ENCODE peak calls at places on chromosomes 1 and 21, in five cellular contexts. G is breast epithelium, Q is IMR-90, U is heart left ventricle, B is K562. A is an unnamed sample.

GRCh38 chr1:190436615-190437014 is 41.0 kb downstream of the BRINP3 start:
- DNase-seq in U (no peak), Q (peak; percentile 63), B (no peak), G (no peak), A (no peak)

GRCh38 chr1:30043256-30043655 is 680.1 kb downstream of the MATN1 start:
- DNase-seq in U (no peak), B (no peak), G (no peak), Q (no peak), A (peak; percentile 65)

GRCh38 chr21:19941626-19942025 is 1056.6 kb upstream of the NCAM2 start:
- DNase-seq in U (no peak), G (no peak), B (no peak), Q (no peak), A (no peak)

GRCh38 chr1:16718908-16719533 is 21.3 kb upstream of the RNU1-4 start:
- DNase-seq in G (no peak), Q (no peak), B (peak; percentile 24), U (peak; percentile 73), A (no peak)

GRCh38 chr21:38400195-38400695 is 98.0 kb downstream of the ERG start:
- DNase-seq in Q (no peak), B (no peak), U (no peak), G (no peak), A (no peak)

GRCh38 chr1:16367968-16368910 is 1.2 kb downstream of the SZRD1 start:
- DNase-seq in Q (peak; percentile 60), U (no peak), B (peak; percentile 19), G (no peak), A (no peak)

GRCh38 chr21:29343517-29343916 is 44.8 kb downstream of the BACH1 start:
- DNase-seq in G (no peak), Q (peak; percentile 94), B (no peak), U (no peak), A (no peak)

GRCh38 chr1:109425391-109425790 is 857 bp downstream of the PSMA5 start:
- DNase-seq in Q (peak; percentile 38), B (no peak), G (no peak), U (no peak), A (no peak)

GRCh38 chr1:92459871-92460320 is 26.8 kb downstream of the GFI1 start:
- DNase-seq in G (no peak), U (no peak), Q (no peak), B (no peak), A (no peak)

GRCh38 chr1:148264374-148265276 is 112.5 kb upstream of the NBPF11 start:
- DNase-seq in B (peak; percentile 74), U (no peak), Q (peak; percentile 71), G (no peak), A (no peak)

GRCh38 chr1:10664251-10664650 is 132.2 kb downstream of the CASZ1 start:
- DNase-seq in G (no peak), Q (no peak), U (no peak), B (no peak), A (no peak)

GRCh38 chr1:62038594-62039284 is 155.9 kb upstream of the L1TD1 start:
- DNase-seq in Q (no peak), G (no peak), U (no peak), B (peak; percentile 18), A (no peak)

GRCh38 chr1:172360511-172360910 is 60.0 kb upstream of the C1orf105 start:
- DNase-seq in G (no peak), B (no peak), Q (no peak), U (no peak), A (no peak)

GRCh38 chr1:40773748-40774265 is 9.8 kb upstream of the KCNQ4 start:
- DNase-seq in Q (no peak), B (no peak), G (no peak), U (no peak), A (no peak)

GRCh38 chr1:206864939-206865671 is at the start of gene IL20:
- DNase-seq in B (peak; percentile 91), U (peak; percentile 84), Q (peak; percentile 80), G (peak; percentile 86), A (peak; percentile 78)

GRCh38 chr1:5743435-5744095 is 248.7 kb downstream of the NPHP4 start:
- DNase-seq in U (peak; percentile 30), G (no peak), B (no peak), Q (no peak), A (no peak)

GRCh38 chr1:66867501-66867900 is 57.2 kb downstream of the DNAI4 start:
- DNase-seq in Q (no peak), B (no peak), U (no peak), G (no peak), A (no peak)

GRCh38 chr1:8421721-8422120 is 103.8 kb downstream of the SLC45A1 start:
- DNase-seq in B (no peak), G (no peak), Q (peak; percentile 42), U (no peak), A (peak; percentile 76)

GRCh38 chr1:242454262-242455051 is 70.0 kb downstream of the PLD5 start:
- DNase-seq in Q (peak; percentile 7), G (no peak), B (peak; percentile 45), U (no peak), A (no peak)

GRCh38 chr1:3780901-3781300 is 8.4 kb downstream of the SMIM1 start:
- DNase-seq in G (peak; percentile 61), B (no peak), Q (no peak), U (no peak), A (no peak)

GRCh38 chr1:17239420-17239819 is 9.5 kb upstream of the PADI3 start:
- DNase-seq in U (no peak), G (no peak), Q (peak; percentile 92), B (peak; percentile 83), A (no peak)

GRCh38 chr1:116105996-116106395 is 5.2 kb upstream of the MAB21L3 start:
- DNase-seq in G (no peak), U (no peak), B (no peak), Q (no peak), A (no peak)
- H3K4me3 ChIP-seq in G (no peak overlapping the region), U (no peak overlapping the region), B (no peak overlapping the region), Q (no peak overlapping the region), A (no peak overlapping the region)

GRCh38 chr1:60971330-60971729 is 111.0 kb upstream of the NFIA start:
- DNase-seq in G (no peak), B (no peak), Q (no peak), U (no peak), A (no peak)

GRCh38 chr1:60972841-60973364 is 109.5 kb upstream of the NFIA start:
- DNase-seq in B (no peak), U (no peak), Q (peak; percentile 76), G (no peak), A (no peak)

GRCh38 chr1:60973668-60974067 is 108.7 kb upstream of the NFIA start:
- DNase-seq in U (no peak), G (no peak), B (no peak), Q (no peak), A (no peak)

GRCh38 chr1:60974524-60974923 is 107.8 kb upstream of the NFIA start:
- DNase-seq in G (no peak), B (no peak), U (no peak), Q (no peak), A (no peak)

DNA sequence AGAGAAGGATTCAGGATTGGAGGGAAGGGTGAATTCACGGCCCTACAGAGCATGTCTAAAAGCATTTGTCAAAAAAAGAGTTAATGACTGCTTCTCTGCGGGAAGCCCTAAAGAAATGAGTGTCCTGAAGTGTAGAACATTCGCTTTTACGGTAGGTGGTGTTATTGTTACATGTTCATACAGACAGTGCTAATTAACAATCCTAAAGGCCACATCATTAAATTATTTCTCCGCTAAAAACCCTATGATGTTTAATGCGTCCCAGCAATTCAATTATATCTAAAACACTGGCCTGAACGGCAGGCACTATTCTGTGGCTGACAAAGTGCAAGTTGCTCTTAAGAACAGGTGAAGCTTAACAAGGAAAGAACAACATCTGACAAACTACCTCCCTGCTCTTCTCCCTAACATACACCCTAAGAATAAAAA is 112.3 kb upstream of the NFIA start:
- DNase-seq in B (no peak), Q (peak; percentile 23), G (no peak), U (no peak), A (no peak)
- TF ChIP-seq CTCF in B (peak; percentile 45), Q (peak; percentile 48), G (peak; percentile 56), U (peak; percentile 68), A (no peak)

DNA sequence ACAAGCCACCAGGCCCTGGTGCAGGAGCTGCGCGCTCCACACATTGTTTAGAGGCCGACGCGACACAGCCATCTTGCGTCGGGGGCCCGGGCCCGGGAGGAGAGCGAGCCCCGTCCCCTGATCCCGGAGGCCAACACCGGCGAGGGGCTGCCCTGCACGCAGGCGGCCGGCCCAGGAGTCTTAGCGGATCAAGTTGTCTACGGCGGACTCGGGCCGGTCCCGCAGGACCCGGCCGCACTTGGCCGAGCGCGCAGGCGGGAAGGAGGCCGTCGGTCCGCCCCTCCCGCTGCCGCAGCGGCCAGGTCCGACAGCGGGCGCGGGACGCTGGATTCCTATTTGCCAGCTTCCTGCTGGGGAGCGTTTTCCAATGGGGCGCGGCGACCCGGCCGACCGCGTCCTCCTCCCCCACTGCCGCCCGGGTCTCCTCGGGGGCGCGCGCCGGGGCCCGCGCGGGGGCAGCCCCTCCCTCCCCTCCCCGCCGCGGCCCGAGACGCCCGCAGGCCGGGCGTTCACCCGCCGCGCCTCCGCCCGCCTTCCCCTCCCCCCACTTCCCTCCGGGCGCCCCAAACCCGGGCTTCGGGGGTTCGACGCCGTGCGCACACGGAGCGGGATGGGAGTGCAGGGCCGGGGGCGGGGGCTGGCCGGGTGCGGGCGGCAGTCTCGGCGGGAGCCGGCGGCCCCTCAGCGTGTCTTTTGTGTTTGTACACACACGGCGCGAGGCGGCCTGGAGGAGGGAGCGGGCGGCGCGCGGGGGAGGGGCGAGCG is 541 bp upstream of the H3-3A start:
- DNase-seq in U (peak; percentile 92), G (peak; percentile 69), B (peak; percentile 96), Q (peak; percentile 65), A (peak; percentile 59)
- TF ChIP-seq POLR2A in U (peak; percentile 74), G (peak; percentile 31), B (peak; percentile 83), Q (peak; percentile 14), A (peak; percentile 57)

DNA sequence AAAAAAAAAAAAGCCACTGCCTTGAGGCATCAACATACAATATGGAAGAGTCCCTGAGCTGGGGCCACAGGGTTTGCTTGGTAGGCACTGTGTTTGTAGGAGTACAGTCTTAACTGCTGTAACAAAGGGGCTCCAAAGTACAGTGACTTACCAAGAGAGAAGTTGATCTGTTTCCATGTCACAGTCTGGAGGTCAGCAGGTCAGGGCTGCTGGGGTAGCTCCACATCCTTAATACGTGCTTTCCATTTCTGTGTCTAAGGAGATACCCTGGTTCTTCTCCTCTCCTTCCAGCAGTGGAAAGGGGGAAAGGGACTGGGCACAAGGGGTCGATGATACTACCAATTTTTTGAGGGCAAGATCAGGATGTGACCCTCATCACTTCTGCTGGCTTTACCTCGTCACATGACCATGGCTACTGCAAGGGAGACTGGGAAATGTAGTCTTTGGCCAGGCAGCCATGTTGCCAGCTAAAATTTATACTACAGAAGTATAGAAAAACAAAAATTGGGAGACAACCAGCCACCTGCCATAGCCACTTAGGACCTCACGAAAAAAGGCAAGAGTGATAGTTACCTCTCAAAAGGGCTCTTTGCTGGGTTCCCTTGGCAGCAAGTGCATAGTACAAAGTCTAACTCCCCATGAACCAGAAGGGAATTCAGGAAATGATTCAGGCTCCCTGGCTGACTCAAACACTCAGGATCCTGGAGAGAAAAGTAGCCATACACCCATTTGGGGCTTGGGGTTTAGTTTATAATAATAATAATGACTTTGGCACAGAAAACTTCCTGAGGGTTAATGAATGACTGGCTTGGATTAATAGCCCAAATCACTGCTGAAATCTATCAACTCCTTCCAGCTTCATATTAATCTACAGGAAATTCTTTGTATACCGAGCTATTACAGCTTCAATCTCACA is 52.7 kb upstream of the ATP5PO start:
- DNase-seq in B (peak; percentile 56), U (no peak), Q (peak; percentile 64), G (no peak), A (no peak)
- H3K4me3 ChIP-seq in B (no peak overlapping the region), U (no peak overlapping the region), Q (no peak overlapping the region), G (no peak overlapping the region), A (no peak overlapping the region)